ENCODE peak calls at places on chromosome 2, in five cellular contexts. One of them, this sample, is unnamed. For H4K20me1, the result is how much of the 10 kb centered on the place peaks cover.

GRCh38 chr2:208142255-208142924 is 3.6 kb downstream of the CRYGB start:
- DNase-seq in K562: no peak
- DNase-seq in SK-N-SH: peak
- DNase-seq in GM12878: no peak
- DNase-seq in HepG2: no peak
- DNase-seq in this sample: peak

GRCh38 chr2:75465317-75465998 is 95.3 kb downstream of the EVA1A start:
- DNase-seq in SK-N-SH: peak
- DNase-seq in K562: no peak
- DNase-seq in HepG2: peak
- DNase-seq in GM12878: no peak
- DNase-seq in this sample: peak

GRCh38 chr2:29829841-29830240 is 91.5 kb downstream of the ALK start:
- DNase-seq in SK-N-SH: no peak
- DNase-seq in K562: no peak
- DNase-seq in GM12878: no peak
- DNase-seq in HepG2: no peak
- DNase-seq in this sample: no peak

GRCh38 chr2:162058973-162059668 is 14.9 kb downstream of the DPP4 start:
- DNase-seq in K562: no peak
- DNase-seq in GM12878: peak
- DNase-seq in HepG2: no peak
- DNase-seq in SK-N-SH: no peak
- DNase-seq in this sample: peak

GRCh38 chr2:172285010-172285621 is 142.3 kb upstream of the ITGA6 start:
- DNase-seq in HepG2: no peak
- DNase-seq in GM12878: no peak
- DNase-seq in K562: no peak
- DNase-seq in SK-N-SH: no peak
- DNase-seq in this sample: peak

GRCh38 chr2:159071190-159071915 is 102.9 kb downstream of the TANC1 start:
- DNase-seq in K562: no peak
- DNase-seq in SK-N-SH: no peak
- DNase-seq in GM12878: no peak
- DNase-seq in HepG2: no peak
- DNase-seq in this sample: peak

GRCh38 chr2:150376627-150377335 is 110.7 kb downstream of the RND3 start:
- DNase-seq in SK-N-SH: no peak
- DNase-seq in HepG2: peak
- DNase-seq in GM12878: no peak
- DNase-seq in K562: no peak
- DNase-seq in this sample: peak

GRCh38 chr2:88038263-88039105 is 17.1 kb downstream of the KRCC1 start:
- DNase-seq in K562: no peak
- DNase-seq in GM12878: no peak
- DNase-seq in HepG2: peak
- DNase-seq in SK-N-SH: no peak
- DNase-seq in this sample: peak

GRCh38 chr2:236824836-236825235 is 255.2 kb downstream of the ACKR3 start:
- DNase-seq in SK-N-SH: no peak
- DNase-seq in K562: no peak
- DNase-seq in GM12878: no peak
- DNase-seq in HepG2: no peak
- DNase-seq in this sample: no peak

GRCh38 chr2:186503827-186504606 is 18.0 kb downstream of the ZC3H15 start:
- DNase-seq in K562: no peak
- DNase-seq in SK-N-SH: peak
- DNase-seq in HepG2: peak
- DNase-seq in GM12878: no peak
- DNase-seq in this sample: peak

GRCh38 chr2:179592167-179592936 is 269.1 kb downstream of the ZNF385B start:
- DNase-seq in K562: no peak
- DNase-seq in SK-N-SH: no peak
- DNase-seq in HepG2: no peak
- DNase-seq in GM12878: no peak
- DNase-seq in this sample: peak

GRCh38 chr2:156436477-156437085 is 402 bp downstream of the GPD2 start:
- DNase-seq in SK-N-SH: no peak
- DNase-seq in HepG2: no peak
- DNase-seq in K562: no peak
- DNase-seq in GM12878: no peak
- DNase-seq in this sample: peak

GRCh38 chr2:20179179-20179754 is 45.7 kb downstream of the SDC1 start:
- DNase-seq in SK-N-SH: peak
- DNase-seq in K562: no peak
- DNase-seq in GM12878: no peak
- DNase-seq in HepG2: no peak
- DNase-seq in this sample: no peak

GRCh38 chr2:220165401-220165800 is 538.0 kb downstream of the SLC4A3 start:
- DNase-seq in GM12878: no peak
- DNase-seq in K562: no peak
- DNase-seq in SK-N-SH: no peak
- DNase-seq in HepG2: no peak
- DNase-seq in this sample: no peak

GRCh38 chr2:194223173-194223670 is 1433.8 kb upstream of the SLC39A10 start:
- DNase-seq in GM12878: no peak
- DNase-seq in HepG2: no peak
- DNase-seq in K562: no peak
- DNase-seq in SK-N-SH: no peak
- DNase-seq in this sample: no peak
- TF ChIP-seq MXI1 in GM12878: no peak
- TF ChIP-seq MXI1 in HepG2: no peak
- TF ChIP-seq MXI1 in K562: no peak
- TF ChIP-seq MXI1 in SK-N-SH: no peak
- TF ChIP-seq MXI1 in this sample: no peak

GRCh38 chr2:177799531-177799930 is 273.0 kb downstream of the PDE11A start:
- DNase-seq in HepG2: peak
- DNase-seq in K562: peak
- DNase-seq in SK-N-SH: peak
- DNase-seq in GM12878: no peak
- DNase-seq in this sample: peak
- TF ChIP-seq RAD21 in HepG2: no peak
- TF ChIP-seq RAD21 in K562: peak
- TF ChIP-seq RAD21 in SK-N-SH: peak
- TF ChIP-seq RAD21 in GM12878: no peak
- TF ChIP-seq RAD21 in this sample: no peak

DNA sequence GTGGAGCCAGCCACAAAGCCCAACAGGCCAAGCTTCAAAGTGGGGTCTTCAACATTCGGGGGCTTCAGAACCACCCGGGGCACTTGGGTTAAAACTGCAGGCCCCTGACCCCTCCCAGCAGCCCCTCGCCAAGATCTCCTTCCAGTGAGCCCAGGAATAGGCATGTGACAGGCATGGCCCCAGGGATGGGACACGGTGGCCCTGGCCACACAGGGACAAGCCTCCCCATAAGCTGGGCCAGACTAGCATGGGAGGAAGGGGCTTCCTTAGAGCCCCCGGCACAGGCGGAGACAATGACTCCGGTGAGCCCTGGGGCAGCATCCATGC is 52.4 kb downstream of the BIN1 start:
- DNase-seq in GM12878: no peak
- DNase-seq in HepG2: no peak
- DNase-seq in SK-N-SH: no peak
- DNase-seq in K562: no peak
- DNase-seq in this sample: no peak
- H4K20me1 ChIP-seq in GM12878: under half
- H4K20me1 ChIP-seq in HepG2: under half
- H4K20me1 ChIP-seq in SK-N-SH: under half
- H4K20me1 ChIP-seq in K562: under half
- H4K20me1 ChIP-seq in this sample: under half

GRCh38 chr2:204664708-204665121 is 119.4 kb downstream of the PARD3B start:
- DNase-seq in K562: no peak
- DNase-seq in SK-N-SH: no peak
- DNase-seq in GM12878: no peak
- DNase-seq in HepG2: peak
- DNase-seq in this sample: peak
- TF ChIP-seq MXI1 in K562: no peak
- TF ChIP-seq MXI1 in SK-N-SH: no peak
- TF ChIP-seq MXI1 in GM12878: no peak
- TF ChIP-seq MXI1 in HepG2: no peak
- TF ChIP-seq MXI1 in this sample: no peak

DNA sequence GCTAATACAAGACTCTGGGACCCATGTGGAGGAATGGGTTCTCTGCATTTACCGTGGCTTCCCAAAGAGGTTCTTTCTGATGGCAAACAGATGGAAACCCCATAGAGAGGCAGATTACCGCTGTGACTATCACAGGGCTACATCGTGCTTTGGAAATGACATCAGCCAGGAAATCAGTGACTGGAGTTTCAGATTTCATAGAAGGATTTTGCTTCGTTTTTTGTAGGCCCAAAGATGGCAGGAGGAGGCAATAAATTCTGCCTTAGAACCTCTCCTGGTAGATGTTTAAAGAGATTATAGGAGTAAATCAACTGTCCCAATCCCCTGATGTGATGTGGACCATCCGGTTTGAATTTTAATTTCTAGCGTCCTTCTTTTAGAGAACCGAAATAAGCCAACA is 214.1 kb downstream of the AGPS start:
- DNase-seq in HepG2: no peak
- DNase-seq in K562: no peak
- DNase-seq in GM12878: no peak
- DNase-seq in SK-N-SH: no peak
- DNase-seq in this sample: peak
- TF ChIP-seq RAD21 in HepG2: no peak
- TF ChIP-seq RAD21 in K562: no peak
- TF ChIP-seq RAD21 in GM12878: no peak
- TF ChIP-seq RAD21 in SK-N-SH: no peak
- TF ChIP-seq RAD21 in this sample: no peak

DNA sequence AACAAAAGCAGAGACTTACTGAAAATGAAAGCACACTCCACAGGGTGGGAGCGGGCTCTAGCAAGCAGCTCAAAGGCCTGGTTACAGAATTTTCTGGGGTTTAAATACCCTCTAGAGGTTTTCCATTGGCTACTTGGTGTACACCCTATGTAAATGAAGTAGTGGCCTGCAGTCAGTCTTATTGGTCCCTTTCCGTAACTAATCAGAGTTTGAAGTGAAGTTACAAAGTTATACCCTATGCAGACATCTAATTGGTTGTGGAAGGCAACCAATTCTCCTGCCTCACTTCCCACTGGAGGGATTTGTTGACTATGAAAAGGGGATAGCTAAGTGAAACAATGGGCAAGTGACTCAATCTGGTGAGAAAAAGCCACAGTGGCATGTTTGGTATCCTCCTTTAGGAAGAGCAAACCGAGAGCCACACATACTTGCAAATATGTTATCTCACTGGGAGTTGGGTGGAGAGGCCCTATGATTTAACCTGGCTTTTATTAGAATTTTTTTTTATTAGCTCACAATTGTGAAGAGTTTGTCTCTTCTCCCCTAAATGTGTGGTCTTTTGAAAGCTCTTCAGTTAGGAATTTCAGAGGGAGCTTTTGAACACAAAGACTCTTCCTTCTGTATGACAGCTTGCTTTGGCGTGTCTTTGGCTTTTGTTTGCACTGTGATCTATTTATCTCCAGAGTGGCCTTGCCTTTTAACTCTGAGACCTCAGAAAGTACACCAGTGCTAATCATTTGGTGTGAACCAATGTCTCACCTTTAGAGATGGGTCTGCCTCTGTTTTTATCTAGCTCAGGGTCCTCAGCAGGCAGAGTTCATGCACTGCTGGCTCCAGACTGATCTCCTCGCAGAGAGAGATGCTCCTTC is 69.6 kb downstream of the MAP4K4 start:
- DNase-seq in GM12878: no peak
- DNase-seq in HepG2: peak
- DNase-seq in K562: no peak
- DNase-seq in SK-N-SH: no peak
- DNase-seq in this sample: peak
- H4K20me1 ChIP-seq in GM12878: under half
- H4K20me1 ChIP-seq in HepG2: half or more
- H4K20me1 ChIP-seq in K562: under half
- H4K20me1 ChIP-seq in SK-N-SH: half or more
- H4K20me1 ChIP-seq in this sample: half or more

GRCh38 chr2:216450346-216450745 is 38.1 kb downstream of the SMARCAL1 start:
- DNase-seq in HepG2: no peak
- DNase-seq in GM12878: no peak
- DNase-seq in K562: no peak
- DNase-seq in SK-N-SH: no peak
- DNase-seq in this sample: no peak
- TF ChIP-seq MXI1 in HepG2: no peak
- TF ChIP-seq MXI1 in GM12878: no peak
- TF ChIP-seq MXI1 in K562: no peak
- TF ChIP-seq MXI1 in SK-N-SH: no peak
- TF ChIP-seq MXI1 in this sample: no peak

GRCh38 chr2:24050041-24050655 is 607 bp downstream of the FKBP1B start:
- DNase-seq in HepG2: peak
- DNase-seq in K562: no peak
- DNase-seq in SK-N-SH: peak
- DNase-seq in GM12878: no peak
- DNase-seq in this sample: no peak
- TF ChIP-seq RAD21 in HepG2: no peak
- TF ChIP-seq RAD21 in K562: no peak
- TF ChIP-seq RAD21 in SK-N-SH: no peak
- TF ChIP-seq RAD21 in GM12878: no peak
- TF ChIP-seq RAD21 in this sample: no peak

This sample was measured in IMR-90.